ENCODE peak calls at places on chromosomes 6 and 20, in six cellular contexts. One of them, this sample, is unnamed.
A peak's percentile ranks its signal among the peaks of the same experiment; 100 is the strongest.

GRCh38 chr6:131867744-131868143 is 59.9 kb downstream of the ENPP1 start:
- DNase-seq in H1: no peak
- DNase-seq in trophoblast cell: no peak
- DNase-seq in neuronal stem cell: no peak
- DNase-seq in H9: no peak
- DNase-seq in mesenchymal stem cell: peak; percentile 25
- DNase-seq in this sample: peak; percentile 66

GRCh38 chr6:124999105-124999764 is 37.0 kb downstream of the RNF217 start:
- DNase-seq in mesenchymal stem cell: no peak
- DNase-seq in neuronal stem cell: no peak
- DNase-seq in H1: no peak
- DNase-seq in trophoblast cell: no peak
- DNase-seq in H9: no peak
- DNase-seq in this sample: no peak

GRCh38 chr6:11833626-11834592 is 55.3 kb upstream of the ADTRP start:
- DNase-seq in neuronal stem cell: no peak
- DNase-seq in H9: peak; percentile 55
- DNase-seq in mesenchymal stem cell: no peak
- DNase-seq in trophoblast cell: no peak
- DNase-seq in H1: no peak
- DNase-seq in this sample: no peak

GRCh38 chr6:157326979-157327378 is 3.7 kb upstream of the TMEM242 start:
- DNase-seq in H1: no peak
- DNase-seq in mesenchymal stem cell: no peak
- DNase-seq in neuronal stem cell: no peak
- DNase-seq in trophoblast cell: no peak
- DNase-seq in H9: no peak
- DNase-seq in this sample: peak; percentile 40

GRCh38 chr6:168305091-168305749 is 14.4 kb downstream of the DACT2 start:
- DNase-seq in H1: no peak
- DNase-seq in H9: no peak
- DNase-seq in mesenchymal stem cell: no peak
- DNase-seq in trophoblast cell: peak; percentile 66
- DNase-seq in neuronal stem cell: no peak
- DNase-seq in this sample: no peak

GRCh38 chr20:22464312-22465003 is 119.9 kb downstream of the FOXA2 start:
- DNase-seq in H1: no peak
- DNase-seq in H9: no peak
- DNase-seq in neuronal stem cell: no peak
- DNase-seq in mesenchymal stem cell: no peak
- DNase-seq in trophoblast cell: no peak
- DNase-seq in this sample: no peak

GRCh38 chr6:52261229-52261628 is 16.9 kb upstream of the IL17F start:
- DNase-seq in trophoblast cell: no peak
- DNase-seq in H1: no peak
- DNase-seq in mesenchymal stem cell: peak; percentile 28
- DNase-seq in neuronal stem cell: no peak
- DNase-seq in H9: no peak
- DNase-seq in this sample: peak; percentile 87

GRCh38 chr6:75830959-75831885 is 82.2 kb downstream of the MYO6 start:
- DNase-seq in neuronal stem cell: no peak
- DNase-seq in H9: no peak
- DNase-seq in H1: no peak
- DNase-seq in mesenchymal stem cell: peak; percentile 17
- DNase-seq in trophoblast cell: no peak
- DNase-seq in this sample: peak; percentile 77

GRCh38 chr6:25014806-25015560 is 79.2 kb upstream of the RIPOR2 start:
- DNase-seq in neuronal stem cell: no peak
- DNase-seq in mesenchymal stem cell: peak; percentile 96
- DNase-seq in trophoblast cell: peak; percentile 35
- DNase-seq in H1: no peak
- DNase-seq in H9: no peak
- DNase-seq in this sample: peak; percentile 78

GRCh38 chr6:106116125-106116524 is 30.0 kb downstream of the PRDM1 start:
- DNase-seq in neuronal stem cell: no peak
- DNase-seq in mesenchymal stem cell: no peak
- DNase-seq in trophoblast cell: no peak
- DNase-seq in H1: no peak
- DNase-seq in H9: no peak
- DNase-seq in this sample: peak; percentile 13

GRCh38 chr6:150334790-150335783 is 33.7 kb upstream of the IYD start:
- DNase-seq in H1: no peak
- DNase-seq in H9: peak; percentile 46
- DNase-seq in neuronal stem cell: peak; percentile 56
- DNase-seq in trophoblast cell: peak; percentile 38
- DNase-seq in mesenchymal stem cell: peak; percentile 67
- DNase-seq in this sample: peak; percentile 82

GRCh38 chr6:180295-180694 is 112.0 kb upstream of the DUSP22 start:
- DNase-seq in neuronal stem cell: no peak
- DNase-seq in H9: no peak
- DNase-seq in H1: no peak
- DNase-seq in trophoblast cell: no peak
- DNase-seq in mesenchymal stem cell: no peak
- DNase-seq in this sample: no peak

GRCh38 chr20:46253391-46253790 is 54.9 kb downstream of the CDH22 start:
- DNase-seq in H9: peak; percentile 63
- DNase-seq in H1: peak; percentile 27
- DNase-seq in trophoblast cell: no peak
- DNase-seq in mesenchymal stem cell: no peak
- DNase-seq in neuronal stem cell: no peak
- DNase-seq in this sample: no peak

GRCh38 chr20:46018611-46019010 is 9.9 kb downstream of the MMP9 start:
- DNase-seq in mesenchymal stem cell: no peak
- DNase-seq in neuronal stem cell: no peak
- DNase-seq in H1: no peak
- DNase-seq in H9: no peak
- DNase-seq in trophoblast cell: no peak
- DNase-seq in this sample: no peak

GRCh38 chr6:105135056-105135455 is 44.8 kb downstream of the POPDC3 start:
- DNase-seq in trophoblast cell: no peak
- DNase-seq in neuronal stem cell: no peak
- DNase-seq in H9: no peak
- DNase-seq in H1: no peak
- DNase-seq in mesenchymal stem cell: peak; percentile 51
- DNase-seq in this sample: peak; percentile 18

GRCh38 chr6:26339612-26340011 is 25.4 kb upstream of the BTN3A2 start:
- DNase-seq in mesenchymal stem cell: no peak
- DNase-seq in trophoblast cell: no peak
- DNase-seq in neuronal stem cell: no peak
- DNase-seq in H1: no peak
- DNase-seq in H9: no peak
- DNase-seq in this sample: no peak

GRCh38 chr6:36326351-36326995 is 10.2 kb downstream of the BNIP5 start:
- DNase-seq in H9: no peak
- DNase-seq in H1: no peak
- DNase-seq in mesenchymal stem cell: no peak
- DNase-seq in neuronal stem cell: peak; percentile 26
- DNase-seq in trophoblast cell: no peak
- DNase-seq in this sample: peak; percentile 27

GRCh38 chr6:11645016-11645415 is 107.5 kb downstream of the TMEM170B start:
- DNase-seq in trophoblast cell: no peak
- DNase-seq in H1: no peak
- DNase-seq in neuronal stem cell: no peak
- DNase-seq in H9: no peak
- DNase-seq in mesenchymal stem cell: peak; percentile 87
- DNase-seq in this sample: peak; percentile 72

GRCh38 chr6:31058128-31058894 is 48.0 kb downstream of the MUC22 start:
- DNase-seq in H1: no peak
- DNase-seq in trophoblast cell: peak; percentile 16
- DNase-seq in neuronal stem cell: peak; percentile 59
- DNase-seq in H9: no peak
- DNase-seq in mesenchymal stem cell: peak; percentile 92
- DNase-seq in this sample: peak; percentile 98

GRCh38 chr6:20919677-20920385 is 385.6 kb downstream of the CDKAL1 start:
- DNase-seq in mesenchymal stem cell: no peak
- DNase-seq in H1: no peak
- DNase-seq in trophoblast cell: no peak
- DNase-seq in H9: no peak
- DNase-seq in neuronal stem cell: no peak
- DNase-seq in this sample: peak; percentile 67

GRCh38 chr6:148760568-148761531 is 14.0 kb downstream of the UST start:
- DNase-seq in neuronal stem cell: peak; percentile 20
- DNase-seq in trophoblast cell: no peak
- DNase-seq in mesenchymal stem cell: peak; percentile 89
- DNase-seq in H1: no peak
- DNase-seq in H9: peak; percentile 64
- DNase-seq in this sample: peak; percentile 92

GRCh38 chr6:36197739-36198221 is 1.2 kb downstream of the BRPF3 start:
- DNase-seq in mesenchymal stem cell: no peak
- DNase-seq in trophoblast cell: no peak
- DNase-seq in neuronal stem cell: peak; percentile 3
- DNase-seq in H9: no peak
- DNase-seq in H1: no peak
- DNase-seq in this sample: no peak

GRCh38 chr6:170263410-170263809 is 27.5 kb downstream of the DLL1 start:
- DNase-seq in H1: no peak
- DNase-seq in H9: no peak
- DNase-seq in neuronal stem cell: no peak
- DNase-seq in mesenchymal stem cell: no peak
- DNase-seq in trophoblast cell: no peak
- DNase-seq in this sample: no peak
- H4K91ac ChIP-seq in H1: no peak overlapping the region
- H4K91ac ChIP-seq in H9: no peak overlapping the region
- H4K91ac ChIP-seq in neuronal stem cell: no peak overlapping the region
- H4K91ac ChIP-seq in mesenchymal stem cell: no peak overlapping the region
- H4K91ac ChIP-seq in trophoblast cell: no peak overlapping the region
- H4K91ac ChIP-seq in this sample: no peak overlapping the region

GRCh38 chr20:49284818-49285217 is 7.0 kb upstream of the ZNFX1 start:
- DNase-seq in H9: no peak
- DNase-seq in mesenchymal stem cell: no peak
- DNase-seq in H1: no peak
- DNase-seq in neuronal stem cell: no peak
- DNase-seq in trophoblast cell: no peak
- DNase-seq in this sample: no peak

GRCh38 chr20:49285813-49286494 is 8.1 kb upstream of the ZNFX1 start:
- DNase-seq in neuronal stem cell: no peak
- DNase-seq in mesenchymal stem cell: no peak
- DNase-seq in H9: no peak
- DNase-seq in H1: no peak
- DNase-seq in trophoblast cell: no peak
- DNase-seq in this sample: no peak

GRCh38 chr20:49286689-49287551 is 9.1 kb upstream of the ZNFX1 start:
- DNase-seq in trophoblast cell: peak; percentile 35
- DNase-seq in H9: no peak
- DNase-seq in neuronal stem cell: no peak
- DNase-seq in mesenchymal stem cell: peak; percentile 37
- DNase-seq in H1: no peak
- DNase-seq in this sample: peak; percentile 36

GRCh38 chr20:49283703-49284625 is 6.1 kb upstream of the ZNFX1 start:
- DNase-seq in H9: no peak
- DNase-seq in trophoblast cell: no peak
- DNase-seq in neuronal stem cell: no peak
- DNase-seq in mesenchymal stem cell: peak; percentile 14
- DNase-seq in H1: no peak
- DNase-seq in this sample: no peak

DNA sequence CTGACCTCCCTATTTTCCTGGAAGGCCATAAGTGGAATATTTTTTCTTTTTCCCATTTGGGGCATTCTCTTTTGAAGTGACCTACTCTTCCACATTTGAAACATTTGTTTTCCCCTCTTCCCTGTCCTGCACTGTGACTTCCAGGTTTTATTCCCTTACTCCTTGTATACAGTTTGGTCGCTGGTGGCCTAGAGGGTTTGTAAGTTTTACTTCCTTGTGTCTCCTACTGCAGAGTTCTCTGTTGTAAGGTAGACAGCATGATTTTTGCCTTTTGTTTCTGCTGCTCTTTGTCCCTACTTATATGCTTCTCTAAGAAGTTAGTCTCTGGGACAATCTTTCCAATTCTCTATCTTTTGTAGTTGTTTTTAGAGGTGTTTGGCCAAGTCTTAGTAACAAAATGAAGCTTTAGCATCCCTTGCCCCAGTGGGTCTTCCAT is 7.4 kb upstream of the ZNFX1 start:
- DNase-seq in mesenchymal stem cell: no peak
- DNase-seq in neuronal stem cell: no peak
- DNase-seq in H1: no peak
- DNase-seq in trophoblast cell: no peak
- DNase-seq in H9: no peak
- DNase-seq in this sample: no peak
- H4K91ac ChIP-seq in mesenchymal stem cell: no peak overlapping the region
- H4K91ac ChIP-seq in neuronal stem cell: no peak overlapping the region
- H4K91ac ChIP-seq in H1: no peak overlapping the region
- H4K91ac ChIP-seq in trophoblast cell: no peak overlapping the region
- H4K91ac ChIP-seq in H9: no peak overlapping the region
- H4K91ac ChIP-seq in this sample: no peak overlapping the region

DNA sequence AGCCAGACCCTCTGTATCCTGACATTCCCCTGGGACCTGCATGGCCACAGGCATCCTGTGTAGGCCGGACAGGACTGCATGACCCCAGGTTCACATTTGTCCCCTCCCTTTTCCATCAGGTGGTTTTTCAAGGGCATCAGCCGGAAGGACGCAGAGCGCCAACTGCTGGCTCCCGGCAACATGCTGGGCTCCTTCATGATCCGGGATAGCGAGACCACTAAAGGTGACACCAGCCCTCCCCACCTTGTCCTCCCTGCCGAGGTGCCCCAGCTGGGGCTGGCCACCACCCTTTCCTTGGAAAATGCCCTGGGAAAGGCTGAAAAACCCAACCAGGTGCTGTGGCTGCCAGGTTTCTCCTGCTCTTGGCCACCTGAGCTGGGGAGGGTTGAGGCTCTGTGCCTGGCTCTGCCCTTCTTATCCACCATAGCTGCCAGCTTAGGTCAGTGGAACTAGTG is 27.6 kb downstream of the HCK start:
- DNase-seq in trophoblast cell: no peak
- DNase-seq in H9: peak; percentile 56
- DNase-seq in mesenchymal stem cell: no peak
- DNase-seq in H1: no peak
- DNase-seq in neuronal stem cell: no peak
- DNase-seq in this sample: no peak
- H4K91ac ChIP-seq in trophoblast cell: no peak overlapping the region
- H4K91ac ChIP-seq in H9: no peak overlapping the region
- H4K91ac ChIP-seq in mesenchymal stem cell: no peak overlapping the region
- H4K91ac ChIP-seq in H1: peak overlapping the region; percentile 7
- H4K91ac ChIP-seq in neuronal stem cell: no peak overlapping the region
- H4K91ac ChIP-seq in this sample: no peak overlapping the region

GRCh38 chr20:14481863-14482262 is 144.5 kb upstream of the FLRT3 start:
- DNase-seq in trophoblast cell: no peak
- DNase-seq in neuronal stem cell: no peak
- DNase-seq in mesenchymal stem cell: no peak
- DNase-seq in H9: no peak
- DNase-seq in H1: no peak
- DNase-seq in this sample: peak; percentile 92

GRCh38 chr20:14477125-14477524 is 139.7 kb upstream of the FLRT3 start:
- DNase-seq in H9: no peak
- DNase-seq in trophoblast cell: no peak
- DNase-seq in H1: no peak
- DNase-seq in neuronal stem cell: no peak
- DNase-seq in mesenchymal stem cell: peak; percentile 5
- DNase-seq in this sample: peak; percentile 73

DNA sequence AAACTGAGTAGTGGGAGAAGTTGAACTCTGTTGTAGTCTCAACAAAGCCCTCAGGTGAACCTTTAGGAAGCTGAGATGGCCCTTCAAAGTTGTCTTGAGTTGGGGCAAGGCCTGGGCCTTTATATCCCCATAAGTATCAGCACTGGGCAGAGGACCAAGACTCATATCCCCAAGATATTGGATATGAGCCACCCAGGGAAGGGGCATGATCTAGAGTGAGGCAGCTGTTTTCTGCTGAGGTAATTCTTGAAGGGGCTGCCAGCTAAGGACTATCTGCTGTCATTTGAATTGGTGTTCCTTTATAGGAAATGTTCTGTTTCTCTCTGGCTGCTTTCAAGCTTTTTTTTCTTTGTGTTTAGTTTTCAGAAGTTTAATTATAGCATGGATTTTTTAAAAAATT is 140.7 kb upstream of the FLRT3 start:
- DNase-seq in H9: no peak
- DNase-seq in mesenchymal stem cell: no peak
- DNase-seq in neuronal stem cell: no peak
- DNase-seq in H1: no peak
- DNase-seq in trophoblast cell: no peak
- DNase-seq in this sample: no peak
- H4K91ac ChIP-seq in H9: no peak overlapping the region
- H4K91ac ChIP-seq in mesenchymal stem cell: no peak overlapping the region
- H4K91ac ChIP-seq in neuronal stem cell: no peak overlapping the region
- H4K91ac ChIP-seq in H1: no peak overlapping the region
- H4K91ac ChIP-seq in trophoblast cell: no peak overlapping the region
- H4K91ac ChIP-seq in this sample: no peak overlapping the region

This sample was measured in IMR-90.